ENCODE peak calls at places on chromosomes 3 and 15, in eight cellular contexts. H is tibial artery, K is cardiac muscle cell, M is IMR-90, N is ovary, T is breast epithelium, I is spleen, W is GM23338. O is an unnamed sample.

GRCh38 chr3:159620873-159621272 is 367.8 kb upstream of the IL12A start:
- DNase-seq in H (no peak), K (no peak), M (peak; percentile 88), N (no peak), T (no peak), I (no peak), W (no peak), O (no peak)

GRCh38 chr3:5122030-5122740 is at the start of gene ARL8B:
- DNase-seq in H (peak; percentile 94), K (peak; percentile 92), M (peak; percentile 83), N (peak; percentile 84), T (peak; percentile 80), I (peak; percentile 99), W (peak; percentile 85), O (peak; percentile 89)

GRCh38 chr15:96553006-96553405 is 222.5 kb downstream of the NR2F2 start:
- DNase-seq in H (no peak), K (no peak), M (no peak), N (no peak), T (no peak), I (no peak), W (no peak), O (no peak)

GRCh38 chr15:87858651-87859050 is 397.9 kb downstream of the NTRK3 start:
- DNase-seq in H (no peak), K (no peak), M (no peak), N (no peak), T (no peak), I (no peak), W (no peak), O (no peak)

GRCh38 chr3:170792511-170792910 is 77.5 kb downstream of the RPL22L1 start:
- DNase-seq in H (no peak), K (no peak), M (peak; percentile 23), N (no peak), T (no peak), I (no peak), W (no peak), O (no peak)

GRCh38 chr3:189838291-189838690 is 207.1 kb downstream of the TP63 start:
- DNase-seq in H (no peak), K (no peak), M (no peak), N (no peak), T (no peak), I (no peak), W (no peak), O (no peak)

GRCh38 chr3:109369510-109369909 is 32.2 kb upstream of the DPPA4 start:
- DNase-seq in H (no peak), K (no peak), M (no peak), N (no peak), T (no peak), I (no peak), W (peak; percentile 79), O (no peak)

GRCh38 chr3:171175840-171176239 is 149.3 kb upstream of the SLC2A2 start:
- DNase-seq in H (no peak), K (no peak), M (peak; percentile 68), N (no peak), T (no peak), I (no peak), W (no peak), O (no peak)

GRCh38 chr3:54999801-55000200 is 71.9 kb upstream of the LRTM1 start:
- DNase-seq in H (no peak), K (peak; percentile 22), M (peak; percentile 41), N (no peak), T (no peak), I (no peak), W (no peak), O (no peak)

GRCh38 chr15:75661779-75662140 is 14.0 kb downstream of the SNX33 start:
- DNase-seq in H (no peak), K (no peak), M (no peak), N (no peak), T (no peak), I (no peak), W (no peak), O (no peak)
- H3K27ac ChIP-seq in H (peak overlapping the region; percentile 92), K (no peak overlapping the region), M (peak overlapping the region; percentile 86), N (peak overlapping the region; percentile 76), T (peak overlapping the region; percentile 87), I (peak overlapping the region; percentile 69), W (no peak overlapping the region), O (peak overlapping the region; percentile 74)

DNA sequence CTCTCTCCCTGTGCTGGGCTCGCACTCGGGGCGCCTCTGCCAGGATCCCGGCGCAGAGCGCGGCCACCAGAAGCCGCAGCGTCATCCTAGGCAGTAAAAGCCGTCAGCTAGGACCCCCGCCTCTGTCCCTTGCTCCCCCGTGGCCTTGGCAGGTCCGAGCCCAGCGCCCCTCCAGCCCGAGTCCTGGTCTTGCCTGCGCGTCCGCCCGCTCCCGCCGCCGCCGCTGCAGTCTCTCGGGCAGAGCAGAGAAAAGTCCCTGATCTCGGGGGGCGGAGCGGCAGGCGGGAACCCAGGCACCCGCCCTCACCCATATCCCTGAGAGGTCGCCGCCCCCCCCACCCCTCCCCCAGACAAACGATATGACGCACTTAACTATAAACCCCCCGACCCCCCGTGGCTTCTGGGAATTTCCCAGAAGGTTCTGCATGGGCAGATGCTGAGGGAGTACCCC is at the start of gene COL7A1:
- DNase-seq in H (no peak), K (no peak), M (no peak), N (peak; percentile 27), T (no peak), I (no peak), W (peak; percentile 68), O (no peak)
- H3K4me1 ChIP-seq in H (peaks cover 52% of the 10 kb centered on the region), K (peaks cover 6% of the 10 kb centered on the region), M (peaks cover 54% of the 10 kb centered on the region), N (peaks cover 30% of the 10 kb centered on the region), T (peaks cover 15% of the 10 kb centered on the region), I (peaks cover 9% of the 10 kb centered on the region), W (peaks cover 17% of the 10 kb centered on the region), O (peaks cover 53% of the 10 kb centered on the region)

GRCh38 chr3:121153851-121154250 is 245.8 kb downstream of the STXBP5L start:
- DNase-seq in H (no peak), K (no peak), M (no peak), N (no peak), T (no peak), I (no peak), W (peak; percentile 27), O (no peak)

GRCh38 chr3:121155023-121155422 is 247.0 kb downstream of the STXBP5L start:
- DNase-seq in H (no peak), K (no peak), M (no peak), N (no peak), T (no peak), I (no peak), W (no peak), O (no peak)

DNA sequence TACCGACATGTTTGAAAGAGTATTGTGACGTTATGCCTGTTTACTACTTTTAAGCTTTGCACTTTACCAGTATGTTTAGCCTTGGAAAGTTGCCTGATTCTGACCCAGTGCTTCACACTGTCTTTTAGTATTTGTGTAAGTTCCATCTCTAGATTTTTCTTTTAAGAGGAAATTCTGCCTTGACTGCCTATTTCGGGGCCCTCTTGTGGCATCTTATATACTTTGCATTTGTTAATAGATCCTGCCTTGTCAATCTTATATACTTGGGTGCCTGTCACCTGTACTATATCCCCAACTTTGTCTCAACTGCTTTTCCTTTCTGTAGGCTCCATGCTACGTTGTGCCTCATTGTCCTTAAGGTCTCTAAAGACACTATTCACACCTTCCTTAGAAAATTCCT is 244.6 kb downstream of the STXBP5L start:
- DNase-seq in H (no peak), K (no peak), M (no peak), N (no peak), T (no peak), I (no peak), W (peak; percentile 36), O (no peak)
- TF ChIP-seq CTCF in H (no peak), K (peak; percentile 19), M (no peak), N (no peak), T (no peak), I (no peak), W (peak; percentile 26), O (no peak)

GRCh38 chr15:45645026-45645980 is 10.5 kb downstream of the SQOR start:
- DNase-seq in H (no peak), K (no peak), M (peak; percentile 86), N (no peak), T (no peak), I (no peak), W (no peak), O (no peak)
- H3K27ac ChIP-seq in H (peak overlapping the region; percentile 33), K (no peak overlapping the region), M (peak overlapping the region; percentile 74), N (no peak overlapping the region), T (peak overlapping the region; percentile 17), I (peak overlapping the region; percentile 64), W (no peak overlapping the region), O (peak overlapping the region; percentile 33)

GRCh38 chr15:85595804-85596536 is 198.8 kb downstream of the KLHL25 start:
- DNase-seq in H (no peak), K (no peak), M (peak; percentile 49), N (no peak), T (no peak), I (no peak), W (no peak), O (no peak)
- H3K4me1 ChIP-seq in H (peaks cover 3% of the 10 kb centered on the region), K (peaks cover 25% of the 10 kb centered on the region), M (peaks cover 3% of the 10 kb centered on the region), N (no peaks in the 10 kb centered on the region), T (no peaks in the 10 kb centered on the region), I (no peaks in the 10 kb centered on the region), W (no peaks in the 10 kb centered on the region), O (peaks cover 93% of the 10 kb centered on the region)

GRCh38 chr3:133377396-133377795 is 22.5 kb upstream of the BFSP2 start:
- DNase-seq in H (no peak), K (peak; percentile 53), M (peak; percentile 69), N (no peak), T (no peak), I (no peak), W (peak; percentile 49), O (no peak)
- TF ChIP-seq CTCF in H (peak; percentile 27), K (peak; percentile 66), M (peak; percentile 70), N (no peak), T (peak; percentile 12), I (no peak), W (peak; percentile 68), O (peak; percentile 31)

DNA sequence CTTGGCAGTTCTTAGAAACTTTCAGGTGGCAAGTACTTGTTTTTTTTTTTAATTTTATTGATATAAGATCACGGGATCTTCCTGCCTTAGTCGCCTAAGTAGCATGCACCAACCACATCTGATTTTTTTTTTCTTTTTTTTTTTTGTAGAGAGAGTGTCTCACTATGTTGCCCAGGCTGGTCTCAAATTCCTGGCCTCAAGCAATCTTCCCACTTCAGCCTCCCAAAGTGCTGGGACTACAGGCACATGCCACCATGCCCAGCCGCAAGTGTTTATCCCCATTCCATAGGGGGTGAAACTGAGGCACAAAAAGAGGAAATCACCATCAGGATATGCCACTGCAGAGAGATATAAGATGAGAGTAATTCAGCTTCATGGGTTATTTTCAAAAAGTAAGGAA is 102.9 kb downstream of the IGF2BP2 start:
- DNase-seq in H (no peak), K (no peak), M (no peak), N (no peak), T (no peak), I (no peak), W (no peak), O (no peak)
- H3K27ac ChIP-seq in H (no peak overlapping the region), K (peak overlapping the region; percentile 57), M (no peak overlapping the region), N (no peak overlapping the region), T (no peak overlapping the region), I (no peak overlapping the region), W (no peak overlapping the region), O (no peak overlapping the region)

GRCh38 chr15:39539973-39540558 is 40.8 kb upstream of the THBS1 start:
- DNase-seq in H (no peak), K (no peak), M (no peak), N (no peak), T (no peak), I (no peak), W (no peak), O (no peak)
- H3K4me1 ChIP-seq in H (peaks cover 7% of the 10 kb centered on the region), K (no peaks in the 10 kb centered on the region), M (no peaks in the 10 kb centered on the region), N (peaks cover 9% of the 10 kb centered on the region), T (no peaks in the 10 kb centered on the region), I (no peaks in the 10 kb centered on the region), W (no peaks in the 10 kb centered on the region), O (peaks cover 3% of the 10 kb centered on the region)

O was measured in gastrocnemius medialis.